ENCODE peak calls at places on chromosomes 7 and 10, in seven cellular contexts. M is HTR-8/SVneo; V is gastrocnemius medialis; T is NCI-H2081 treated with DMSO at 0.1 percent for 48 hours; R is DMS153; G is activated CD4-positive, alpha-beta T cell treated with anti-CD3 and anti-CD28 coated beads, Interleukin-2, amount 10 ng/mL, durations not matched to agents 7 days and 5 days; Y is BJ. P is an unnamed sample.

GRCh38 chr7:28630350-28630749 is 218.0 kb downstream of the CREB5 start:
- DNase-seq in M (no peak), V (no peak), T (no peak), R (no peak), G (no peak), Y (peak), P (no peak)

GRCh38 chr10:101453318-101453717 is 99.4 kb downstream of the BTRC start:
- DNase-seq in M (no peak), V (no peak), T (no peak), R (no peak), G (no peak), Y (no peak), P (no peak)

GRCh38 chr7:92289321-92289720 is 43.5 kb downstream of the ANKIB1 start:
- DNase-seq in M (no peak), V (no peak), T (no peak), R (no peak), G (no peak), Y (no peak), P (no peak)

GRCh38 chr7:135858379-135858778 is 109.8 kb upstream of the FAM180A start:
- DNase-seq in M (no peak), V (no peak), T (no peak), R (no peak), G (no peak), Y (no peak), P (no peak)

GRCh38 chr10:18368681-18369080 is 228.5 kb downstream of the CACNB2 start:
- DNase-seq in M (peak), V (no peak), T (no peak), R (no peak), G (no peak), Y (no peak), P (no peak)

GRCh38 chr10:24196426-24197039 is 12.4 kb upstream of the KIAA1217 start:
- DNase-seq in M (peak), V (peak), T (no peak), R (no peak), G (peak), Y (no peak), P (peak)

GRCh38 chr7:47183896-47184629 is 397.8 kb downstream of the TNS3 start:
- DNase-seq in M (no peak), V (no peak), T (no peak), R (no peak), G (no peak), Y (no peak), P (no peak)

GRCh38 chr7:67618569-67619543 is 622.2 kb downstream of the TYW1 start:
- DNase-seq in M (no peak), V (no peak), T (peak), R (peak), G (no peak), Y (no peak), P (no peak)

GRCh38 chr7:151132461-151133205 is 34.9 kb downstream of the GBX1 start:
- DNase-seq in M (no peak), V (no peak), T (no peak), R (no peak), G (no peak), Y (no peak), P (no peak)

GRCh38 chr10:51694369-51694768 is 5.0 kb downstream of the CSTF2T start:
- DNase-seq in M (no peak), V (no peak), T (no peak), R (no peak), G (no peak), Y (no peak), P (no peak)

GRCh38 chr10:25753776-25754175 is 180.3 kb upstream of the MYO3A start:
- DNase-seq in M (no peak), V (no peak), T (no peak), R (no peak), G (no peak), Y (no peak), P (no peak)

GRCh38 chr10:5071411-5072198 is 22.6 kb upstream of the AKR1C3 start:
- DNase-seq in M (peak), V (peak), T (no peak), R (peak), G (no peak), Y (no peak), P (peak)

GRCh38 chr7:122546496-122546895 is 152.4 kb downstream of the RNF133 start:
- DNase-seq in M (no peak), V (no peak), T (no peak), R (no peak), G (no peak), Y (no peak), P (no peak)

GRCh38 chr7:27179030-27179429 is 4.9 kb upstream of the HOXA10 start:
- DNase-seq in M (no peak), V (peak), T (no peak), R (no peak), G (no peak), Y (no peak), P (no peak)

GRCh38 chr10:70920519-70920918 is 32.2 kb upstream of the PCBD1 start:
- DNase-seq in M (no peak), V (no peak), T (no peak), R (peak), G (no peak), Y (no peak), P (no peak)

GRCh38 chr10:72808001-72808400 is 85.5 kb upstream of the OIT3 start:
- DNase-seq in M (no peak), V (no peak), T (peak), R (peak), G (no peak), Y (no peak), P (no peak)

GRCh38 chr10:79243211-79244067 is 103.8 kb upstream of the PPIF start:
- DNase-seq in M (no peak), V (no peak), T (no peak), R (no peak), G (peak), Y (no peak), P (no peak)

GRCh38 chr7:135923700-135924261 is 53.4 kb downstream of the MTPN start:
- DNase-seq in M (peak), V (no peak), T (no peak), R (no peak), G (no peak), Y (peak), P (peak)

GRCh38 chr7:11615163-11615562 is 216.8 kb downstream of the THSD7A start:
- DNase-seq in M (no peak), V (no peak), T (no peak), R (no peak), G (no peak), Y (no peak), P (no peak)

GRCh38 chr10:78255796-78256638 is 222.4 kb downstream of the RPS24 start:
- DNase-seq in M (peak), V (peak), T (no peak), R (peak), G (no peak), Y (peak), P (peak)

GRCh38 chr7:133511708-133512107 is 258.8 kb downstream of the EXOC4 start:
- DNase-seq in M (no peak), V (no peak), T (no peak), R (no peak), G (no peak), Y (no peak), P (no peak)

GRCh38 chr7:75945297-75946168 is 30.6 kb downstream of the POR start:
- DNase-seq in M (no peak), V (peak), T (no peak), R (no peak), G (no peak), Y (no peak), P (peak)

GRCh38 chr10:114400091-114400490 is 4.2 kb downstream of the AFAP1L2 start:
- DNase-seq in M (no peak), V (no peak), T (no peak), R (no peak), G (no peak), Y (no peak), P (no peak)

GRCh38 chr10:61828788-61829187 is 72.7 kb upstream of the ARID5B start:
- DNase-seq in M (no peak), V (no peak), T (no peak), R (no peak), G (no peak), Y (no peak), P (no peak)

GRCh38 chr10:11631291-11631690 is 19.8 kb upstream of the USP6NL start:
- DNase-seq in M (no peak), V (no peak), T (no peak), R (no peak), G (no peak), Y (no peak), P (no peak)

P was measured in A549.